ENCODE peak calls at places on chromosomes 7 and 10, in six cellular contexts. Y is activated CD8-positive, alpha-beta memory T cell treated with anti-CD3 and anti-CD28 coated beads, Interleukin-2, amount 10 ng/mL, durations not matched to agents 7 days and 5 days; P is T-cell; N is gastrocnemius medialis; R is naive B cell; A is stimulated activated effector memory CD8-positive, alpha-beta T cell treated with anti-CD3 and anti-CD28 coated beads, Interleukin-12 subunit alpha, Interleukin-12 subunit beta, amount 100 ng/mL, for 72 hours. Z is an unnamed sample.
A peak's percentile ranks its signal among the peaks of the same experiment; 100 is the strongest.

GRCh38 chr7:12217311-12217710 is 6.2 kb downstream of the TMEM106B start:
- ATAC-seq in P (no peak), Y (no peak), N (no peak), A (peak; percentile 76), R (no peak), Z (no peak)

GRCh38 chr7:30913821-30914515 is 2.3 kb downstream of the AQP1 start:
- ATAC-seq in N (no peak), R (no peak), P (no peak), A (no peak), Y (no peak), Z (no peak)

GRCh38 chr7:148277042-148277660 is 313.4 kb upstream of the C7orf33 start:
- ATAC-seq in N (no peak), P (no peak), R (no peak), A (no peak), Y (no peak), Z (no peak)

GRCh38 chr7:103025341-103025740 is 49.3 kb downstream of the FBXL13 start:
- ATAC-seq in A (no peak), N (no peak), P (no peak), Y (no peak), R (peak; percentile 99), Z (peak; percentile 61)

GRCh38 chr10:125068406-125068805 is 92.0 kb downstream of the CTBP2 start:
- ATAC-seq in R (no peak), P (no peak), Y (no peak), A (no peak), N (no peak), Z (no peak)

GRCh38 chr10:64708920-64709681 is 1187.9 kb downstream of the REEP3 start:
- ATAC-seq in N (no peak), Y (no peak), R (no peak), P (no peak), A (no peak), Z (no peak)

GRCh38 chr7:37112882-37113281 is 335.8 kb downstream of the ELMO1 start:
- ATAC-seq in P (no peak), N (no peak), R (no peak), Y (no peak), A (no peak), Z (no peak)

GRCh38 chr7:132655071-132655761 is 78.9 kb upstream of the PLXNA4 start:
- ATAC-seq in Y (peak; percentile 86), P (peak; percentile 81), N (peak; percentile 33), R (no peak), A (peak; percentile 86), Z (peak; percentile 4)

GRCh38 chr7:33806284-33807157 is 98.8 kb upstream of the BMPER start:
- ATAC-seq in Y (no peak), P (no peak), N (no peak), A (no peak), R (no peak), Z (no peak)

GRCh38 chr10:6260843-6261242 is 58.1 kb downstream of the PFKFB3 start:
- ATAC-seq in R (no peak), P (no peak), N (no peak), A (no peak), Y (no peak), Z (no peak)

GRCh38 chr10:75408512-75408881 is 6.9 kb upstream of the ZNF503 start:
- ATAC-seq in P (no peak), Y (no peak), R (no peak), N (no peak), A (no peak), Z (no peak)

GRCh38 chr7:102198557-102198956 is 88.1 kb upstream of the SH2B2 start:
- ATAC-seq in Y (no peak), A (no peak), P (no peak), R (no peak), N (peak; percentile 67), Z (no peak)